ENCODE peak calls at places on chromosome 6, in ten cellular contexts. N, A, H, I, J, M, L, B, Q and E are unnamed samples.

GRCh38 chr6:24147453-24148153 is 21.6 kb downstream of the NRSN1 start:
- DNase-seq in J (no peak), Q (no peak), N (no peak), B (no peak), L (no peak), A (no peak), I (no peak), M (no peak), H (no peak), E (no peak)

GRCh38 chr6:16139541-16139940 is 10.7 kb downstream of the MYLIP start:
- DNase-seq in Q (no peak), H (no peak), I (no peak), J (no peak), N (no peak), A (no peak), M (no peak), L (no peak), B (no peak), E (no peak)

GRCh38 chr6:105691971-105692370 is 289.1 kb upstream of the PREP start:
- DNase-seq in H (no peak), M (no peak), A (no peak), I (no peak), N (no peak), Q (no peak), L (no peak), B (no peak), J (no peak), E (no peak)

GRCh38 chr6:109478848-109479624 is 4.0 kb downstream of the ZBTB24 start:
- DNase-seq in A (no peak), B (no peak), J (no peak), L (no peak), H (no peak), M (no peak), I (no peak), Q (no peak), N (peak; percentile 23), E (no peak)

GRCh38 chr6:143164565-143165105 is 103.9 kb downstream of the AIG1 start:
- DNase-seq in N (no peak), H (no peak), L (no peak), M (no peak), J (no peak), I (no peak), A (no peak), Q (no peak), B (no peak), E (no peak)

GRCh38 chr6:151075943-151076555 is 163.7 kb upstream of the AKAP12 start:
- DNase-seq in N (no peak), A (no peak), B (no peak), J (no peak), I (no peak), Q (no peak), H (no peak), L (no peak), M (peak; percentile 24), E (no peak)

GRCh38 chr6:24358219-24358821 is 461 bp upstream of the DCDC2 start:
- DNase-seq in L (no peak), J (no peak), N (no peak), B (no peak), M (no peak), I (no peak), H (no peak), A (no peak), Q (no peak), E (no peak)

GRCh38 chr6:142642651-142643050 is 302.3 kb downstream of the HIVEP2 start:
- DNase-seq in M (no peak), N (peak; percentile 4), L (no peak), Q (no peak), A (no peak), I (no peak), H (no peak), B (no peak), J (no peak), E (peak; percentile 5)

GRCh38 chr6:146041282-146041681 is 12.4 kb downstream of the GRM1 start:
- DNase-seq in Q (no peak), J (no peak), I (peak; percentile 30), H (no peak), M (peak; percentile 66), N (peak; percentile 36), L (no peak), A (no peak), B (peak; percentile 60), E (peak; percentile 5)

GRCh38 chr6:144613859-144614258 is 328.7 kb downstream of the UTRN start:
- DNase-seq in H (no peak), L (no peak), Q (no peak), N (peak; percentile 35), M (no peak), J (no peak), A (no peak), B (no peak), I (no peak), E (no peak)

GRCh38 chr6:33197431-33198048 is 2.9 kb downstream of the RXRB start:
- DNase-seq in N (peak; percentile 84), A (peak; percentile 42), M (peak; percentile 69), B (peak; percentile 81), H (no peak), L (no peak), J (no peak), Q (peak; percentile 30), I (peak; percentile 55), E (peak; percentile 61)